ENCODE peak calls at places on chromosome 19, in four cellular contexts. One of them, this sample, is unnamed. For H3K9me3, the result is how much of the 10 kb centered on the place peaks cover.

GRCh38 chr19:30450101-30450500 is 77.9 kb downstream of the ZNF536 start:
- DNase-seq in A549: no peak
- DNase-seq in AG04450: no peak
- DNase-seq in colonic mucosa: peak
- DNase-seq in this sample: no peak

GRCh38 chr19:28027116-28027515 is 1185.8 kb downstream of the UQCRFS1 start:
- DNase-seq in AG04450: no peak
- DNase-seq in colonic mucosa: no peak
- DNase-seq in A549: no peak
- DNase-seq in this sample: no peak

GRCh38 chr19:4583961-4584669 is 24.6 kb upstream of the SEMA6B start:
- DNase-seq in AG04450: no peak
- DNase-seq in A549: no peak
- DNase-seq in colonic mucosa: peak
- DNase-seq in this sample: no peak

GRCh38 chr19:35656700-35657099 is 8.6 kb downstream of the COX6B1 start:
- DNase-seq in colonic mucosa: no peak
- DNase-seq in A549: no peak
- DNase-seq in AG04450: no peak
- DNase-seq in this sample: no peak

GRCh38 chr19:35911790-35912189 is 3.7 kb upstream of the TYROBP start:
- DNase-seq in A549: peak
- DNase-seq in colonic mucosa: no peak
- DNase-seq in AG04450: no peak
- DNase-seq in this sample: peak

GRCh38 chr19:15170345-15170744 is 30.4 kb downstream of the NOTCH3 start:
- DNase-seq in AG04450: no peak
- DNase-seq in colonic mucosa: no peak
- DNase-seq in A549: no peak
- DNase-seq in this sample: no peak

GRCh38 chr19:12656899-12657571 is 9.5 kb downstream of the MAN2B1 start:
- DNase-seq in AG04450: no peak
- DNase-seq in colonic mucosa: no peak
- DNase-seq in A549: no peak
- DNase-seq in this sample: no peak

GRCh38 chr19:18500820-18501219 is 21.1 kb downstream of the ELL start:
- DNase-seq in AG04450: no peak
- DNase-seq in A549: no peak
- DNase-seq in colonic mucosa: no peak
- DNase-seq in this sample: peak

GRCh38 chr19:44752816-44753618 is 4.5 kb downstream of the BCL3 start:
- DNase-seq in AG04450: peak
- DNase-seq in A549: peak
- DNase-seq in colonic mucosa: peak
- DNase-seq in this sample: peak

GRCh38 chr19:35105047-35105410 is 10.6 kb upstream of the FXYD3 start:
- DNase-seq in A549: no peak
- DNase-seq in colonic mucosa: no peak
- DNase-seq in AG04450: no peak
- DNase-seq in this sample: no peak

GRCh38 chr19:33035461-33035860 is 29.2 kb downstream of the RHPN2 start:
- DNase-seq in AG04450: no peak
- DNase-seq in A549: no peak
- DNase-seq in colonic mucosa: no peak
- DNase-seq in this sample: no peak

GRCh38 chr19:33905473-33905936 is 108.8 kb downstream of the KCTD15 start:
- DNase-seq in A549: no peak
- DNase-seq in colonic mucosa: peak
- DNase-seq in AG04450: no peak
- DNase-seq in this sample: peak

GRCh38 chr19:6503407-6504201 is 1.5 kb upstream of the TUBB4A start:
- DNase-seq in A549: no peak
- DNase-seq in AG04450: no peak
- DNase-seq in colonic mucosa: no peak
- DNase-seq in this sample: no peak

GRCh38 chr19:55070755-55071502 is 4.7 kb upstream of the EPS8L1 start:
- DNase-seq in AG04450: peak
- DNase-seq in A549: peak
- DNase-seq in colonic mucosa: peak
- DNase-seq in this sample: peak

GRCh38 chr19:16594131-16594586 is 21.9 kb upstream of the SLC35E1 start:
- DNase-seq in A549: no peak
- DNase-seq in AG04450: no peak
- DNase-seq in colonic mucosa: no peak
- DNase-seq in this sample: no peak

GRCh38 chr19:23070353-23070781 is 46.5 kb upstream of the ZNF730 start:
- DNase-seq in A549: peak
- DNase-seq in colonic mucosa: peak
- DNase-seq in AG04450: no peak
- DNase-seq in this sample: peak

GRCh38 chr19:13917888-13918406 is 11.9 kb downstream of the CC2D1A start:
- DNase-seq in A549: no peak
- DNase-seq in AG04450: no peak
- DNase-seq in colonic mucosa: no peak
- DNase-seq in this sample: no peak

GRCh38 chr19:2969104-2969504 is 8.3 kb upstream of the TLE6 start:
- DNase-seq in AG04450: no peak
- DNase-seq in A549: no peak
- DNase-seq in colonic mucosa: peak
- DNase-seq in this sample: peak

GRCh38 chr19:35347171-35347929 is at the start of gene FFAR1:
- DNase-seq in colonic mucosa: no peak
- DNase-seq in AG04450: no peak
- DNase-seq in A549: no peak
- DNase-seq in this sample: peak

GRCh38 chr19:1970003-1970805 is 29.2 kb downstream of the CSNK1G2 start:
- DNase-seq in A549: no peak
- DNase-seq in AG04450: no peak
- DNase-seq in colonic mucosa: no peak
- DNase-seq in this sample: no peak

GRCh38 chr19:3548594-3548993 is 8.8 kb downstream of the MFSD12 start:
- DNase-seq in colonic mucosa: no peak
- DNase-seq in A549: no peak
- DNase-seq in AG04450: no peak
- DNase-seq in this sample: no peak

GRCh38 chr19:2274937-2275535 is 6.9 kb downstream of the PEAK3 start:
- DNase-seq in AG04450: no peak
- DNase-seq in A549: peak
- DNase-seq in colonic mucosa: peak
- DNase-seq in this sample: peak

GRCh38 chr19:442085-442484 is 18.7 kb downstream of the SHC2 start:
- DNase-seq in colonic mucosa: no peak
- DNase-seq in A549: no peak
- DNase-seq in AG04450: no peak
- DNase-seq in this sample: no peak

GRCh38 chr19:574658-575526 is 2.5 kb downstream of the BSG start:
- DNase-seq in AG04450: no peak
- DNase-seq in colonic mucosa: peak
- DNase-seq in A549: no peak
- DNase-seq in this sample: peak

GRCh38 chr19:10112037-10112751 is 701 bp downstream of the P2RY11 start:
- DNase-seq in AG04450: no peak
- DNase-seq in A549: peak
- DNase-seq in colonic mucosa: no peak
- DNase-seq in this sample: no peak

GRCh38 chr19:4368128-4368820 is 24.9 kb downstream of the MPND start:
- DNase-seq in AG04450: no peak
- DNase-seq in A549: no peak
- DNase-seq in colonic mucosa: no peak
- DNase-seq in this sample: no peak

GRCh38 chr19:5585461-5586299 is 17.9 kb upstream of the TINCR start:
- DNase-seq in A549: no peak
- DNase-seq in AG04450: no peak
- DNase-seq in colonic mucosa: no peak
- DNase-seq in this sample: no peak

GRCh38 chr19:17455308-17455707 is 5.4 kb downstream of the NXNL1 start:
- DNase-seq in colonic mucosa: no peak
- DNase-seq in A549: no peak
- DNase-seq in AG04450: no peak
- DNase-seq in this sample: no peak

GRCh38 chr19:40464059-40465024 is 1.2 kb downstream of the BLVRB start:
- DNase-seq in AG04450: peak
- DNase-seq in A549: peak
- DNase-seq in colonic mucosa: peak
- DNase-seq in this sample: peak

GRCh38 chr19:33676999-33677665 is 55.4 kb downstream of the CHST8 start:
- DNase-seq in colonic mucosa: no peak
- DNase-seq in AG04450: no peak
- DNase-seq in A549: no peak
- DNase-seq in this sample: no peak

GRCh38 chr19:6663236-6664187 is 6.4 kb downstream of the TNFSF14 start:
- DNase-seq in colonic mucosa: no peak
- DNase-seq in AG04450: no peak
- DNase-seq in A549: no peak
- DNase-seq in this sample: no peak

GRCh38 chr19:49642488-49643035 is 553 bp downstream of the SCAF1 start:
- DNase-seq in colonic mucosa: peak
- DNase-seq in AG04450: no peak
- DNase-seq in A549: no peak
- DNase-seq in this sample: no peak

GRCh38 chr19:11191934-11192333 is 5.4 kb downstream of the KANK2 start:
- DNase-seq in colonic mucosa: no peak
- DNase-seq in AG04450: no peak
- DNase-seq in A549: no peak
- DNase-seq in this sample: no peak

GRCh38 chr19:11194657-11195056 is 2.7 kb downstream of the KANK2 start:
- DNase-seq in A549: no peak
- DNase-seq in AG04450: no peak
- DNase-seq in colonic mucosa: no peak
- DNase-seq in this sample: no peak

GRCh38 chr19:11195169-11195568 is 2.2 kb downstream of the KANK2 start:
- DNase-seq in colonic mucosa: no peak
- DNase-seq in AG04450: no peak
- DNase-seq in A549: no peak
- DNase-seq in this sample: no peak

GRCh38 chr19:11194173-11194572 is 3.2 kb downstream of the KANK2 start:
- DNase-seq in AG04450: no peak
- DNase-seq in A549: no peak
- DNase-seq in colonic mucosa: no peak
- DNase-seq in this sample: no peak

GRCh38 chr19:11192957-11193939 is 4.1 kb downstream of the KANK2 start:
- DNase-seq in AG04450: no peak
- DNase-seq in A549: no peak
- DNase-seq in colonic mucosa: no peak
- DNase-seq in this sample: no peak
- H3K27ac ChIP-seq in AG04450: no peak
- H3K27ac ChIP-seq in A549: no peak
- H3K27ac ChIP-seq in colonic mucosa: no peak
- H3K27ac ChIP-seq in this sample: no peak

GRCh38 chr19:56611288-56611687 is 16.2 kb downstream of the ZNF71 start:
- DNase-seq in AG04450: no peak
- DNase-seq in A549: no peak
- DNase-seq in colonic mucosa: no peak
- DNase-seq in this sample: no peak
- H3K9me3 ChIP-seq in AG04450: under half
- H3K9me3 ChIP-seq in A549: half or more
- H3K9me3 ChIP-seq in colonic mucosa: under half
- H3K9me3 ChIP-seq in this sample: under half

DNA sequence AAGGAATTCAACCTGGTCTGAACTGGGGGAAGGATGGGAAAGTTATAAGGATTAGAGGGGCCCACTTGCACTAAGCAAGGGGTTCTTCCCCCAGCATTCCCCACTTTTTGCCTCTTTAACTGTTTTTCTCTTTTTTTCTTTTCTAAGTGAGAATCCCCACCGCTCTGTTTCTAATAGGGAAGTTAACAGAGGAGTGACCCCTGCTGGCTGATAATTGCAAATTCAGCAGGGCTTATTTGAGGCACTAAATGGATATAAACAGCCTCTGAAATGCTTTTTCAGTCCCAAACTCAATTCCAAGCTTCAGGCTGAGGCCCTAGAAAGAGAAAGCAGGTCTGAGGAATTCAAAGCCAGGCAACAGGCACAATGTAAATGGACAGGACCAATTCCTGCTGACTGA is 38.2 kb upstream of the CEACAM21 start:
- DNase-seq in A549: peak
- DNase-seq in colonic mucosa: no peak
- DNase-seq in AG04450: no peak
- DNase-seq in this sample: no peak
- TF ChIP-seq CTCF in A549: peak
- TF ChIP-seq CTCF in colonic mucosa: peak
- TF ChIP-seq CTCF in AG04450: peak
- TF ChIP-seq CTCF in this sample: no peak

DNA sequence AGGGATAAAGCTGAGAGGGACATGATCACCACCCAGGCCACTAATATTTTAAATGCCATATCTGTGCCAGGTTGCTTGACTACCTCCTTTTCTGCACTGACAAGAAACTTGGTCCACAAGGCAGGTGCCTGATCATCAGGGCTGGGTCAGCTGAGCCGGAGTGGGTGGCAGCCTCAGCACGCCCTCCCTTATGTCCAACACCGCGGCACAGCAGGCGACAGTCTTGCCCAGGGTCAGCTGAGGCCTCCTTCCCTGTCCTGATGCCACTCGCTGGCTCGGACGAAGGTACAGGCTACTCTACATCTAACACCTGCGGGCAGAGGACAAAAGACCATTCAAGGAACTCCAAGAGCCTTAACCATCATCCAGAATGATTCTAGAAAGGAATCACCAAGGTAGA is 16.9 kb downstream of the ZC3H4 start:
- DNase-seq in colonic mucosa: peak
- DNase-seq in AG04450: no peak
- DNase-seq in A549: no peak
- DNase-seq in this sample: peak
- H3K27ac ChIP-seq in colonic mucosa: peak
- H3K27ac ChIP-seq in AG04450: no peak
- H3K27ac ChIP-seq in A549: peak
- H3K27ac ChIP-seq in this sample: peak

DNA sequence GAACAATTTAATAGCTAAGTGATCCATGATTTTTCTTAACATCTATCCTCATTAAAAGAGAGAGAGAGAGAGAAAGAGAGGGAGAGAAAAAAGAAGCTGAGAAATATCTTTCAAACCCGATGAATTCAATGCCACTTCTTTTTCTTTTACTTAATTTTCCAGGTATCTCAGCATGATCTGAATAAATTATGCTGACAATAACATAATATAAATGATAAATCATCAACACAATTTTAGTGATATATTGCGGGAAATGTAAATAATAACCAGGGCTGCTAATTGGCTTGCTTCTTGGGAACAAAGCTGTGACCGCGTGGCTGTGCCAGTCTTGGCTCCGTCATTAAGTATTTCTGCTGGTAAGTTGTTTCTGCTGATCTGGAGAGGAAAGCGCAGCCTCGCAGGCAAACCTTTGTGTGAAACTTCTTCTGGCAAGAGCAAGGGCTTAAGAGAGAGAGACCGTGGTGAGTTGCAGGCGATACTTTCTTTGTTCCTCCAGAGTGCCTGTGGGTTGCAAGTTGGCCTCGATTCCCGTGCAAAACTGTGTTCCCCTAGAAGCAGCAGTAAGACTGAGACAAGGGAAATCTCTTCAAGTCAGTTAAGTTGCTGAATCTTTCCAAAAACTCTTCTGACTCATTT is 489.0 kb upstream of the TSHZ3 start:
- DNase-seq in colonic mucosa: no peak
- DNase-seq in A549: no peak
- DNase-seq in AG04450: no peak
- DNase-seq in this sample: no peak
- H3K9me3 ChIP-seq in colonic mucosa: under half
- H3K9me3 ChIP-seq in A549: under half
- H3K9me3 ChIP-seq in AG04450: under half
- H3K9me3 ChIP-seq in this sample: under half

GRCh38 chr19:38932425-38933179 is 1.9 kb downstream of the MRPS12 start:
- DNase-seq in colonic mucosa: no peak
- DNase-seq in AG04450: no peak
- DNase-seq in A549: peak
- DNase-seq in this sample: no peak
- TF ChIP-seq CTCF in colonic mucosa: no peak
- TF ChIP-seq CTCF in AG04450: peak
- TF ChIP-seq CTCF in A549: peak
- TF ChIP-seq CTCF in this sample: no peak